ENCODE peak calls at places on chromosome 16, in five cellular contexts. P is GM19239, C is HEK293T, O is ELF-1, Q is fibroblast of lung. E is an unnamed sample.

GRCh38 chr16:35485915-35486314 is 2026.5 kb downstream of the TP53TG3F start:
- DNase-seq in P (no peak), C (no peak), O (no peak), Q (no peak), E (no peak)

GRCh38 chr16:87464691-87465300 is 28.0 kb downstream of the ZCCHC14 start:
- DNase-seq in P (peak; percentile 31), C (no peak), O (no peak), Q (peak; percentile 92), E (peak; percentile 61)

GRCh38 chr16:22008215-22009142 is 568 bp downstream of the MOSMO start:
- DNase-seq in P (peak; percentile 58), C (no peak), O (peak; percentile 13), Q (peak; percentile 20), E (peak; percentile 57)

GRCh38 chr16:68722119-68723024 is 14.7 kb upstream of the CDH1 start:
- DNase-seq in P (no peak), C (no peak), O (peak; percentile 51), Q (no peak), E (no peak)

GRCh38 chr16:29107299-29107698 is 122.4 kb downstream of the LAT start:
- DNase-seq in P (no peak), C (no peak), O (peak; percentile 55), Q (no peak), E (no peak)

GRCh38 chr16:55257971-55258613 is 65.9 kb upstream of the IRX6 start:
- DNase-seq in P (peak; percentile 18), C (peak; percentile 70), O (peak; percentile 81), Q (peak; percentile 27), E (peak; percentile 41)

GRCh38 chr16:3578610-3579551 is 1.7 kb upstream of the NLRC3 start:
- DNase-seq in P (peak; percentile 76), C (no peak), O (no peak), Q (peak; percentile 20), E (peak; percentile 81)

GRCh38 chr16:74711938-74712337 is 11.3 kb upstream of the MLKL start:
- DNase-seq in P (no peak), C (no peak), O (no peak), Q (no peak), E (no peak)

GRCh38 chr16:23424292-23424958 is 28.6 kb downstream of the COG7 start:
- DNase-seq in P (no peak), C (no peak), O (no peak), Q (peak; percentile 37), E (no peak)

GRCh38 chr16:68113765-68114240 is 28.6 kb downstream of the NFATC3 start:
- DNase-seq in P (no peak), C (no peak), O (no peak), Q (no peak), E (no peak)

GRCh38 chr16:68093816-68094613 is 8.8 kb downstream of the NFATC3 start:
- DNase-seq in P (no peak), C (no peak), O (no peak), Q (peak; percentile 40), E (no peak)

GRCh38 chr16:50196736-50197135 is 43.6 kb downstream of the TENT4B start:
- DNase-seq in P (no peak), C (no peak), O (no peak), Q (peak; percentile 56), E (no peak)

GRCh38 chr16:51242281-51242994 is 91.4 kb upstream of the SALL1 start:
- DNase-seq in P (no peak), C (no peak), O (no peak), Q (no peak), E (no peak)

GRCh38 chr16:79573881-79574280 is 26.7 kb downstream of the MAF start:
- DNase-seq in P (no peak), C (no peak), O (no peak), Q (no peak), E (no peak)

GRCh38 chr16:27505297-27506236 is 44.1 kb downstream of the GTF3C1 start:
- DNase-seq in P (no peak), C (no peak), O (no peak), Q (no peak), E (no peak)

GRCh38 chr16:59988591-59988990 is 1254.5 kb upstream of the GOT2 start:
- DNase-seq in P (no peak), C (no peak), O (no peak), Q (no peak), E (no peak)

GRCh38 chr16:82859638-82860037 is 232.9 kb downstream of the CDH13 start:
- DNase-seq in P (no peak), C (no peak), O (no peak), Q (no peak), E (no peak)